ENCODE peak calls at places on chromosomes 7 and 10, in nine cellular contexts. O, W, A, G, X, Y, C, H and Z are unnamed samples.

GRCh38 chr10:133391249-133391635 is 2.7 kb upstream of the MTG1 start:
- DNase-seq in O (no peak), W (no peak), A (no peak), G (peak), X (no peak), Y (no peak), C (no peak), H (peak), Z (no peak)

GRCh38 chr7:44283381-44284211 is 41.8 kb downstream of the CAMK2B start:
- DNase-seq in O (no peak), W (no peak), A (peak), G (peak), X (no peak), Y (no peak), C (no peak), H (peak), Z (no peak)

GRCh38 chr7:131941291-131941690 is 384.9 kb upstream of the PODXL start:
- DNase-seq in O (no peak), W (no peak), A (no peak), G (no peak), X (no peak), Y (no peak), C (no peak), H (no peak), Z (no peak)

GRCh38 chr7:29243777-29244655 is 49.4 kb downstream of the CHN2 start:
- DNase-seq in O (no peak), W (no peak), A (no peak), G (no peak), X (no peak), Y (peak), C (no peak), H (no peak), Z (no peak)

GRCh38 chr7:130113887-130114286 is 43.6 kb downstream of the KLHDC10 start:
- DNase-seq in O (no peak), W (no peak), A (no peak), G (no peak), X (no peak), Y (no peak), C (no peak), H (no peak), Z (no peak)

GRCh38 chr7:29194206-29194593 is 375 bp upstream of the CHN2 start:
- DNase-seq in O (no peak), W (peak), A (no peak), G (peak), X (no peak), Y (peak), C (no peak), H (peak), Z (no peak)

GRCh38 chr7:4227105-4228010 is 454.7 kb upstream of the FOXK1 start:
- DNase-seq in O (peak), W (no peak), A (no peak), G (no peak), X (no peak), Y (no peak), C (no peak), H (no peak), Z (no peak)

GRCh38 chr7:95859434-95859833 is 87.1 kb downstream of the DYNC1I1 start:
- DNase-seq in O (peak), W (no peak), A (no peak), G (no peak), X (no peak), Y (no peak), C (peak), H (peak), Z (no peak)

GRCh38 chr10:12418725-12419278 is 69.5 kb downstream of the CAMK1D start:
- DNase-seq in O (no peak), W (no peak), A (no peak), G (no peak), X (no peak), Y (no peak), C (no peak), H (no peak), Z (no peak)

GRCh38 chr7:151351967-151352366 is 10.4 kb downstream of the NUB1 start:
- DNase-seq in O (no peak), W (no peak), A (no peak), G (no peak), X (no peak), Y (no peak), C (no peak), H (no peak), Z (peak)

GRCh38 chr7:40490603-40490924 is 355.8 kb downstream of the SUGCT start:
- DNase-seq in O (no peak), W (no peak), A (no peak), G (no peak), X (no peak), Y (no peak), C (no peak), H (no peak), Z (no peak)

GRCh38 chr10:73906524-73907447 is 4.1 kb upstream of the PLAU start:
- DNase-seq in O (peak), W (no peak), A (no peak), G (peak), X (no peak), Y (peak), C (peak), H (peak), Z (peak)

GRCh38 chr7:118844748-118845147 is 620.2 kb downstream of the ANKRD7 start:
- DNase-seq in O (peak), W (no peak), A (no peak), G (no peak), X (no peak), Y (no peak), C (no peak), H (no peak), Z (no peak)

GRCh38 chr7:44368885-44369284 is 43.5 kb upstream of the CAMK2B start:
- DNase-seq in O (no peak), W (no peak), A (no peak), G (no peak), X (no peak), Y (peak), C (peak), H (no peak), Z (no peak)

GRCh38 chr10:122248356-122249302 is 22.5 kb upstream of the BTBD16 start:
- DNase-seq in O (no peak), W (no peak), A (no peak), G (no peak), X (no peak), Y (no peak), C (no peak), H (no peak), Z (no peak)

GRCh38 chr7:47600199-47601118 is 18.5 kb upstream of the TNS3 start:
- DNase-seq in O (peak), W (peak), A (no peak), G (no peak), X (no peak), Y (no peak), C (peak), H (no peak), Z (no peak)